ENCODE peak calls at places on chromosomes 5 and 9, in seven cellular contexts. D, F, Y, M, L, E and T are unnamed samples.

GRCh38 chr9:126561582-126561981 is 52.1 kb upstream of the LMX1B start:
- DNase-seq in M (no peak), Y (no peak), E (no peak), F (no peak), L (no peak), D (peak; percentile 12), T (no peak)

GRCh38 chr9:73050062-73050814 is 97.4 kb upstream of the ALDH1A1 start:
- DNase-seq in M (no peak), Y (no peak), D (no peak), L (no peak), F (no peak), E (peak; percentile 37), T (peak; percentile 82)

GRCh38 chr5:43338856-43339255 is 25.6 kb upstream of the HMGCS1 start:
- DNase-seq in D (peak; percentile 6), F (no peak), M (no peak), L (no peak), Y (no peak), E (no peak), T (no peak)

GRCh38 chr5:18314192-18314778 is 680.0 kb downstream of the TAF11L14 start:
- DNase-seq in L (no peak), Y (no peak), M (peak; percentile 43), E (peak; percentile 8), D (no peak), F (no peak), T (peak; percentile 7)

GRCh38 chr9:118364266-118365075 is 660.3 kb downstream of the TLR4 start:
- DNase-seq in M (no peak), D (no peak), E (no peak), F (no peak), Y (no peak), L (no peak), T (no peak)

GRCh38 chr5:126098330-126099017 is 324.7 kb upstream of the GRAMD2B start:
- DNase-seq in F (no peak), Y (no peak), E (peak; percentile 67), D (no peak), L (no peak), M (no peak), T (peak; percentile 34)

GRCh38 chr5:59021286-59021673 is 438.4 kb downstream of the RAB3C start:
- DNase-seq in D (no peak), L (peak; percentile 69), M (no peak), E (no peak), Y (no peak), F (no peak), T (no peak)

GRCh38 chr9:82149647-82150046 is 161.1 kb downstream of the SPATA31D1 start:
- DNase-seq in E (no peak), F (no peak), M (no peak), Y (no peak), L (no peak), D (no peak), T (no peak)

GRCh38 chr9:90939367-90939766 is 137.7 kb downstream of the SYK start:
- DNase-seq in M (no peak), E (no peak), F (no peak), Y (no peak), D (no peak), L (no peak), T (no peak)

GRCh38 chr5:2093859-2094615 is 211.3 kb upstream of the IRX4 start:
- DNase-seq in F (no peak), M (no peak), Y (no peak), L (no peak), D (no peak), E (no peak), T (peak; percentile 96)

GRCh38 chr9:116365056-116365471 is 211.5 kb downstream of the PAPPA start:
- DNase-seq in Y (peak; percentile 8), D (peak; percentile 77), L (peak; percentile 26), M (no peak), F (peak; percentile 42), E (peak; percentile 94), T (peak; percentile 57)

GRCh38 chr9:129355641-129356040 is 177.6 kb upstream of the IER5L start:
- DNase-seq in M (no peak), L (no peak), E (no peak), D (no peak), F (peak; percentile 8), Y (no peak), T (no peak)

GRCh38 chr9:27549196-27549737 is 19.7 kb upstream of the MOB3B start:
- DNase-seq in M (no peak), Y (no peak), L (no peak), D (no peak), F (no peak), E (peak; percentile 7), T (peak; percentile 82)

GRCh38 chr5:135332519-135333150 is 66.4 kb downstream of the MACROH2A1 start:
- DNase-seq in L (peak; percentile 24), M (peak; percentile 56), E (peak; percentile 83), Y (peak; percentile 53), F (peak; percentile 65), D (no peak), T (peak; percentile 58)

GRCh38 chr5:30607301-30607700 is 586.2 kb upstream of the CDH6 start:
- DNase-seq in E (no peak), Y (no peak), F (no peak), L (peak; percentile 88), M (no peak), D (no peak), T (no peak)

GRCh38 chr5:173310861-173311515 is 17.2 kb downstream of the STC2 start:
- DNase-seq in D (peak; percentile 32), L (no peak), F (no peak), M (no peak), Y (no peak), E (peak; percentile 62), T (peak; percentile 51)

GRCh38 chr9:6049798-6050197 is 34.4 kb upstream of the RANBP6 start:
- DNase-seq in Y (no peak), M (peak; percentile 53), D (peak; percentile 24), F (no peak), E (no peak), L (no peak), T (no peak)

GRCh38 chr9:120259100-120259499 is 320.9 kb downstream of the CDK5RAP2 start:
- DNase-seq in E (no peak), M (no peak), Y (no peak), L (no peak), D (no peak), F (no peak), T (no peak)

GRCh38 chr9:94805585-94805984 is 79.1 kb downstream of the AOPEP start:
- DNase-seq in Y (no peak), L (peak; percentile 33), E (peak; percentile 88), M (no peak), F (no peak), D (no peak), T (peak; percentile 94)

GRCh38 chr5:39092581-39093350 is 18.6 kb upstream of the RICTOR start:
- DNase-seq in E (no peak), Y (no peak), L (no peak), D (no peak), M (no peak), F (no peak), T (no peak)

GRCh38 chr9:35919212-35920003 is 10.1 kb downstream of the SPAAR start:
- DNase-seq in D (no peak), E (no peak), L (no peak), Y (no peak), M (no peak), F (no peak), T (no peak)

GRCh38 chr5:37722236-37723146 is 117.3 kb downstream of the GDNF start:
- DNase-seq in D (peak; percentile 18), E (peak; percentile 89), M (no peak), F (no peak), Y (no peak), L (no peak), T (peak; percentile 86)

GRCh38 chr5:117665121-117665520 is 1090.5 kb upstream of the SEMA6A start:
- DNase-seq in D (no peak), M (no peak), F (no peak), Y (no peak), L (no peak), E (no peak), T (no peak)

GRCh38 chr5:129899454-129899853 is 4.8 kb upstream of the CHSY3 start:
- DNase-seq in M (no peak), E (peak; percentile 13), L (no peak), Y (no peak), D (no peak), F (no peak), T (peak; percentile 25)

GRCh38 chr5:1205255-1206180 is 4.1 kb downstream of the SLC6A19 start:
- DNase-seq in F (no peak), E (no peak), L (no peak), Y (no peak), D (no peak), M (no peak), T (no peak)